ENCODE peak calls at places on chromosomes 6 and 20, in seven cellular contexts. One of them, this sample, is unnamed.

GRCh38 chr20:44959082-44959895 is 908 bp downstream of the TOMM34 start:
- DNase-seq in sciatic nerve: no peak
- DNase-seq in NCI-H524 treated with DMSO at 0.1 percent for 48 hours: no peak
- DNase-seq in Daoy: peak
- DNase-seq in IMR-90: peak
- DNase-seq in T-cell: peak
- DNase-seq in activated T-cell treated with anti-CD3 and anti-CD28 coated beads for 48 hours: peak
- DNase-seq in this sample: peak

GRCh38 chr6:160299559-160299958 is 40.9 kb upstream of the SLC22A2 start:
- DNase-seq in IMR-90: no peak
- DNase-seq in NCI-H524 treated with DMSO at 0.1 percent for 48 hours: no peak
- DNase-seq in sciatic nerve: no peak
- DNase-seq in T-cell: no peak
- DNase-seq in Daoy: no peak
- DNase-seq in activated T-cell treated with anti-CD3 and anti-CD28 coated beads for 48 hours: no peak
- DNase-seq in this sample: no peak

GRCh38 chr20:63361507-63362425 is 617 bp upstream of the CHRNA4 start:
- DNase-seq in T-cell: no peak
- DNase-seq in NCI-H524 treated with DMSO at 0.1 percent for 48 hours: no peak
- DNase-seq in IMR-90: no peak
- DNase-seq in activated T-cell treated with anti-CD3 and anti-CD28 coated beads for 48 hours: no peak
- DNase-seq in sciatic nerve: no peak
- DNase-seq in Daoy: no peak
- DNase-seq in this sample: no peak

GRCh38 chr6:141326426-141326825 is 806.3 kb upstream of the GJE1 start:
- DNase-seq in NCI-H524 treated with DMSO at 0.1 percent for 48 hours: no peak
- DNase-seq in T-cell: peak
- DNase-seq in activated T-cell treated with anti-CD3 and anti-CD28 coated beads for 48 hours: peak
- DNase-seq in Daoy: peak
- DNase-seq in sciatic nerve: no peak
- DNase-seq in IMR-90: peak
- DNase-seq in this sample: peak

GRCh38 chr6:31094389-31094881 is 17.9 kb downstream of the C6orf15 start:
- DNase-seq in activated T-cell treated with anti-CD3 and anti-CD28 coated beads for 48 hours: no peak
- DNase-seq in sciatic nerve: no peak
- DNase-seq in NCI-H524 treated with DMSO at 0.1 percent for 48 hours: no peak
- DNase-seq in IMR-90: no peak
- DNase-seq in Daoy: peak
- DNase-seq in T-cell: peak
- DNase-seq in this sample: peak

GRCh38 chr6:137136065-137136464 is 37.4 kb downstream of the IL22RA2 start:
- DNase-seq in sciatic nerve: no peak
- DNase-seq in activated T-cell treated with anti-CD3 and anti-CD28 coated beads for 48 hours: no peak
- DNase-seq in NCI-H524 treated with DMSO at 0.1 percent for 48 hours: no peak
- DNase-seq in T-cell: no peak
- DNase-seq in IMR-90: no peak
- DNase-seq in Daoy: no peak
- DNase-seq in this sample: peak

GRCh38 chr6:10743514-10743913 is 4.1 kb upstream of the TMEM14B start:
- DNase-seq in sciatic nerve: no peak
- DNase-seq in IMR-90: no peak
- DNase-seq in T-cell: no peak
- DNase-seq in Daoy: no peak
- DNase-seq in NCI-H524 treated with DMSO at 0.1 percent for 48 hours: no peak
- DNase-seq in activated T-cell treated with anti-CD3 and anti-CD28 coated beads for 48 hours: no peak
- DNase-seq in this sample: no peak

GRCh38 chr6:7267521-7268091 is 45.4 kb downstream of the SSR1 start:
- DNase-seq in activated T-cell treated with anti-CD3 and anti-CD28 coated beads for 48 hours: no peak
- DNase-seq in Daoy: peak
- DNase-seq in NCI-H524 treated with DMSO at 0.1 percent for 48 hours: no peak
- DNase-seq in IMR-90: peak
- DNase-seq in T-cell: no peak
- DNase-seq in sciatic nerve: peak
- DNase-seq in this sample: peak

GRCh38 chr6:34236423-34237315 is at the start of gene HMGA1:
- DNase-seq in NCI-H524 treated with DMSO at 0.1 percent for 48 hours: peak
- DNase-seq in IMR-90: peak
- DNase-seq in Daoy: peak
- DNase-seq in sciatic nerve: peak
- DNase-seq in T-cell: peak
- DNase-seq in activated T-cell treated with anti-CD3 and anti-CD28 coated beads for 48 hours: peak
- DNase-seq in this sample: peak

GRCh38 chr6:74519172-74519571 is 686.7 kb downstream of the COL12A1 start:
- DNase-seq in IMR-90: peak
- DNase-seq in Daoy: no peak
- DNase-seq in sciatic nerve: no peak
- DNase-seq in activated T-cell treated with anti-CD3 and anti-CD28 coated beads for 48 hours: no peak
- DNase-seq in NCI-H524 treated with DMSO at 0.1 percent for 48 hours: no peak
- DNase-seq in T-cell: no peak
- DNase-seq in this sample: no peak

GRCh38 chr6:111663692-111664564 is 58.2 kb upstream of the TRAF3IP2 start:
- DNase-seq in Daoy: peak
- DNase-seq in activated T-cell treated with anti-CD3 and anti-CD28 coated beads for 48 hours: no peak
- DNase-seq in T-cell: no peak
- DNase-seq in NCI-H524 treated with DMSO at 0.1 percent for 48 hours: no peak
- DNase-seq in sciatic nerve: no peak
- DNase-seq in IMR-90: peak
- DNase-seq in this sample: peak

GRCh38 chr20:11080776-11081406 is 407.1 kb upstream of the JAG1 start:
- DNase-seq in sciatic nerve: no peak
- DNase-seq in Daoy: no peak
- DNase-seq in IMR-90: peak
- DNase-seq in activated T-cell treated with anti-CD3 and anti-CD28 coated beads for 48 hours: no peak
- DNase-seq in NCI-H524 treated with DMSO at 0.1 percent for 48 hours: no peak
- DNase-seq in T-cell: no peak
- DNase-seq in this sample: peak

GRCh38 chr6:41097467-41098090 is 24.8 kb downstream of the NFYA start:
- DNase-seq in sciatic nerve: no peak
- DNase-seq in T-cell: no peak
- DNase-seq in activated T-cell treated with anti-CD3 and anti-CD28 coated beads for 48 hours: no peak
- DNase-seq in Daoy: peak
- DNase-seq in NCI-H524 treated with DMSO at 0.1 percent for 48 hours: no peak
- DNase-seq in IMR-90: peak
- DNase-seq in this sample: peak

GRCh38 chr6:72665599-72665998 is 43.7 kb downstream of the KCNQ5 start:
- DNase-seq in sciatic nerve: no peak
- DNase-seq in NCI-H524 treated with DMSO at 0.1 percent for 48 hours: no peak
- DNase-seq in Daoy: no peak
- DNase-seq in IMR-90: no peak
- DNase-seq in activated T-cell treated with anti-CD3 and anti-CD28 coated beads for 48 hours: no peak
- DNase-seq in T-cell: no peak
- DNase-seq in this sample: no peak

GRCh38 chr6:114282268-114282667 is 60.6 kb downstream of the HS3ST5 start:
- DNase-seq in activated T-cell treated with anti-CD3 and anti-CD28 coated beads for 48 hours: no peak
- DNase-seq in NCI-H524 treated with DMSO at 0.1 percent for 48 hours: no peak
- DNase-seq in IMR-90: no peak
- DNase-seq in sciatic nerve: no peak
- DNase-seq in T-cell: no peak
- DNase-seq in Daoy: no peak
- DNase-seq in this sample: no peak

GRCh38 chr20:2859330-2860121 is 13.8 kb upstream of the PTPRA start:
- DNase-seq in activated T-cell treated with anti-CD3 and anti-CD28 coated beads for 48 hours: no peak
- DNase-seq in IMR-90: no peak
- DNase-seq in NCI-H524 treated with DMSO at 0.1 percent for 48 hours: no peak
- DNase-seq in T-cell: no peak
- DNase-seq in sciatic nerve: no peak
- DNase-seq in Daoy: no peak
- DNase-seq in this sample: no peak

GRCh38 chr6:160986831-160987230 is 4.7 kb upstream of the MAP3K4 start:
- DNase-seq in IMR-90: no peak
- DNase-seq in sciatic nerve: no peak
- DNase-seq in Daoy: no peak
- DNase-seq in T-cell: no peak
- DNase-seq in NCI-H524 treated with DMSO at 0.1 percent for 48 hours: no peak
- DNase-seq in activated T-cell treated with anti-CD3 and anti-CD28 coated beads for 48 hours: no peak
- DNase-seq in this sample: no peak

GRCh38 chr6:38631186-38631783 is 8.4 kb downstream of the BTBD9 start:
- DNase-seq in activated T-cell treated with anti-CD3 and anti-CD28 coated beads for 48 hours: no peak
- DNase-seq in T-cell: no peak
- DNase-seq in Daoy: no peak
- DNase-seq in IMR-90: no peak
- DNase-seq in sciatic nerve: no peak
- DNase-seq in NCI-H524 treated with DMSO at 0.1 percent for 48 hours: no peak
- DNase-seq in this sample: no peak

GRCh38 chr6:155142902-155143609 is 120.8 kb upstream of the CLDN20 start:
- DNase-seq in Daoy: no peak
- DNase-seq in activated T-cell treated with anti-CD3 and anti-CD28 coated beads for 48 hours: no peak
- DNase-seq in T-cell: no peak
- DNase-seq in sciatic nerve: no peak
- DNase-seq in IMR-90: peak
- DNase-seq in NCI-H524 treated with DMSO at 0.1 percent for 48 hours: no peak
- DNase-seq in this sample: peak

GRCh38 chr6:33875696-33876095 is 71.9 kb upstream of the MLN start:
- DNase-seq in Daoy: peak
- DNase-seq in IMR-90: no peak
- DNase-seq in activated T-cell treated with anti-CD3 and anti-CD28 coated beads for 48 hours: no peak
- DNase-seq in T-cell: no peak
- DNase-seq in NCI-H524 treated with DMSO at 0.1 percent for 48 hours: peak
- DNase-seq in sciatic nerve: no peak
- DNase-seq in this sample: no peak

GRCh38 chr20:39009348-39009747 is 47.2 kb downstream of the DHX35 start:
- DNase-seq in sciatic nerve: no peak
- DNase-seq in T-cell: no peak
- DNase-seq in activated T-cell treated with anti-CD3 and anti-CD28 coated beads for 48 hours: no peak
- DNase-seq in IMR-90: no peak
- DNase-seq in NCI-H524 treated with DMSO at 0.1 percent for 48 hours: no peak
- DNase-seq in Daoy: no peak
- DNase-seq in this sample: peak

GRCh38 chr6:111087871-111088667 is 766 bp downstream of the SLC16A10 start:
- DNase-seq in IMR-90: no peak
- DNase-seq in T-cell: peak
- DNase-seq in activated T-cell treated with anti-CD3 and anti-CD28 coated beads for 48 hours: peak
- DNase-seq in sciatic nerve: no peak
- DNase-seq in NCI-H524 treated with DMSO at 0.1 percent for 48 hours: no peak
- DNase-seq in Daoy: peak
- DNase-seq in this sample: peak

GRCh38 chr6:109339906-109340678 is 42.2 kb downstream of the CD164 start:
- DNase-seq in NCI-H524 treated with DMSO at 0.1 percent for 48 hours: no peak
- DNase-seq in T-cell: no peak
- DNase-seq in IMR-90: peak
- DNase-seq in Daoy: no peak
- DNase-seq in sciatic nerve: no peak
- DNase-seq in activated T-cell treated with anti-CD3 and anti-CD28 coated beads for 48 hours: no peak
- DNase-seq in this sample: no peak

GRCh38 chr6:122264557-122264956 is 134.9 kb upstream of the HSF2 start:
- DNase-seq in activated T-cell treated with anti-CD3 and anti-CD28 coated beads for 48 hours: no peak
- DNase-seq in T-cell: no peak
- DNase-seq in NCI-H524 treated with DMSO at 0.1 percent for 48 hours: no peak
- DNase-seq in Daoy: no peak
- DNase-seq in IMR-90: no peak
- DNase-seq in sciatic nerve: no peak
- DNase-seq in this sample: no peak

GRCh38 chr6:46491201-46491788 is at the start of gene RCAN2:
- DNase-seq in NCI-H524 treated with DMSO at 0.1 percent for 48 hours: no peak
- DNase-seq in sciatic nerve: peak
- DNase-seq in T-cell: no peak
- DNase-seq in Daoy: peak
- DNase-seq in activated T-cell treated with anti-CD3 and anti-CD28 coated beads for 48 hours: peak
- DNase-seq in IMR-90: peak
- DNase-seq in this sample: peak

GRCh38 chr20:17822039-17822438 is 122.3 kb downstream of the BANF2 start:
- DNase-seq in sciatic nerve: no peak
- DNase-seq in T-cell: no peak
- DNase-seq in activated T-cell treated with anti-CD3 and anti-CD28 coated beads for 48 hours: no peak
- DNase-seq in NCI-H524 treated with DMSO at 0.1 percent for 48 hours: no peak
- DNase-seq in IMR-90: peak
- DNase-seq in Daoy: no peak
- DNase-seq in this sample: no peak

GRCh38 chr6:81751388-81752083 is 945 bp downstream of the TENT5A start:
- DNase-seq in sciatic nerve: peak
- DNase-seq in Daoy: peak
- DNase-seq in T-cell: no peak
- DNase-seq in activated T-cell treated with anti-CD3 and anti-CD28 coated beads for 48 hours: peak
- DNase-seq in IMR-90: peak
- DNase-seq in NCI-H524 treated with DMSO at 0.1 percent for 48 hours: no peak
- DNase-seq in this sample: peak

GRCh38 chr6:10413850-10414765 is 766 bp downstream of the TFAP2A start:
- DNase-seq in Daoy: peak
- DNase-seq in activated T-cell treated with anti-CD3 and anti-CD28 coated beads for 48 hours: no peak
- DNase-seq in IMR-90: no peak
- DNase-seq in T-cell: no peak
- DNase-seq in sciatic nerve: no peak
- DNase-seq in NCI-H524 treated with DMSO at 0.1 percent for 48 hours: peak
- DNase-seq in this sample: no peak

GRCh38 chr6:33672808-33673207 is 38.7 kb downstream of the UQCC2 start:
- DNase-seq in Daoy: peak
- DNase-seq in NCI-H524 treated with DMSO at 0.1 percent for 48 hours: no peak
- DNase-seq in activated T-cell treated with anti-CD3 and anti-CD28 coated beads for 48 hours: no peak
- DNase-seq in T-cell: no peak
- DNase-seq in sciatic nerve: peak
- DNase-seq in IMR-90: peak
- DNase-seq in this sample: peak

GRCh38 chr6:118890997-118891790 is 2.8 kb upstream of the ASF1A start:
- DNase-seq in T-cell: no peak
- DNase-seq in activated T-cell treated with anti-CD3 and anti-CD28 coated beads for 48 hours: no peak
- DNase-seq in sciatic nerve: no peak
- DNase-seq in NCI-H524 treated with DMSO at 0.1 percent for 48 hours: no peak
- DNase-seq in IMR-90: no peak
- DNase-seq in Daoy: peak
- DNase-seq in this sample: no peak

GRCh38 chr6:14601490-14601889 is 483.9 kb downstream of the CD83 start:
- DNase-seq in Daoy: no peak
- DNase-seq in T-cell: no peak
- DNase-seq in activated T-cell treated with anti-CD3 and anti-CD28 coated beads for 48 hours: no peak
- DNase-seq in NCI-H524 treated with DMSO at 0.1 percent for 48 hours: no peak
- DNase-seq in IMR-90: no peak
- DNase-seq in sciatic nerve: no peak
- DNase-seq in this sample: no peak

GRCh38 chr6:117451607-117452164 is 25.9 kb upstream of the ROS1 start:
- DNase-seq in activated T-cell treated with anti-CD3 and anti-CD28 coated beads for 48 hours: no peak
- DNase-seq in T-cell: no peak
- DNase-seq in sciatic nerve: no peak
- DNase-seq in IMR-90: peak
- DNase-seq in NCI-H524 treated with DMSO at 0.1 percent for 48 hours: no peak
- DNase-seq in Daoy: no peak
- DNase-seq in this sample: no peak